ENCODE peak calls at places on chromosomes 4 and X, in four cellular contexts. W, L, K and U are unnamed samples.

GRCh38 chr4:71209161-71209560 is 129.7 kb upstream of the SLC4A4 start:
- DNase-seq in W (no peak), L (no peak), K (no peak), U (no peak)

GRCh38 chrX:2583194-2584162 is 82.7 kb upstream of the DHRSX start:
- DNase-seq in W (no peak), L (peak; percentile 42), K (peak; percentile 35), U (no peak)

GRCh38 chr4:168101026-168101425 is 8.7 kb downstream of the ANXA10 start:
- DNase-seq in W (no peak), L (no peak), K (no peak), U (no peak)

GRCh38 chr4:4418676-4419370 is 31.9 kb downstream of the NSG1 start:
- DNase-seq in W (no peak), L (no peak), K (no peak), U (no peak)

GRCh38 chr4:122921300-122921699 is 1.1 kb downstream of the NUDT6 start:
- DNase-seq in W (no peak), L (no peak), K (no peak), U (no peak)

GRCh38 chr4:62948108-62948507 is 1461.1 kb downstream of the TECRL start:
- DNase-seq in W (peak; percentile 6), L (no peak), K (no peak), U (no peak)

GRCh38 chrX:119417376-119417775 is 18.2 kb downstream of the SLC25A43 start:
- DNase-seq in W (no peak), L (no peak), K (no peak), U (no peak)

GRCh38 chrX:69318651-69319305 is 153.5 kb upstream of the PJA1 start:
- DNase-seq in W (no peak), L (no peak), K (no peak), U (no peak)

GRCh38 chrX:15913161-15913560 is 58.5 kb upstream of the AP1S2 start:
- DNase-seq in W (no peak), L (no peak), K (no peak), U (no peak)

DNA sequence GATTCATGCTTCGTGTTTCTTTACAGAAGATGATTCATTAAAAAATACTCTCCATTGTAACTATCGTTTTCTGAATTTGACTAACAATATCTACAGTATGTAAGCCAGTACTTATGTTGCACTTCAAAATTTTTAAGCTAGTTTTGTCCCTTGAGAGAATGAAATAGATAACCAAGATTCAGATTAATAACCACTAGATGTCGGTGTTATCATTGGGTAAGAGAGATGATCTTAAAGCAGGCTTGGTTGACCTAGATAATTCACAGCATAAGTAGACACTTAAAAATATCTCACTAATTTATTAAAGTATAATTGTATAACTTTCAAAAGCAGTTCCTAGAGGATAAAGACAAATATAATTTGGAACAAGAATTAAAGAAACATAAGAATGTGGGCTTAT is 430.9 kb downstream of the C4orf33 start:
- DNase-seq in W (peak; percentile 37), L (peak; percentile 31), K (no peak), U (peak; percentile 1)
- TF ChIP-seq CTCF in W (peak; percentile 50), L (peak; percentile 54), K (peak; percentile 36), U (peak; percentile 31)

DNA sequence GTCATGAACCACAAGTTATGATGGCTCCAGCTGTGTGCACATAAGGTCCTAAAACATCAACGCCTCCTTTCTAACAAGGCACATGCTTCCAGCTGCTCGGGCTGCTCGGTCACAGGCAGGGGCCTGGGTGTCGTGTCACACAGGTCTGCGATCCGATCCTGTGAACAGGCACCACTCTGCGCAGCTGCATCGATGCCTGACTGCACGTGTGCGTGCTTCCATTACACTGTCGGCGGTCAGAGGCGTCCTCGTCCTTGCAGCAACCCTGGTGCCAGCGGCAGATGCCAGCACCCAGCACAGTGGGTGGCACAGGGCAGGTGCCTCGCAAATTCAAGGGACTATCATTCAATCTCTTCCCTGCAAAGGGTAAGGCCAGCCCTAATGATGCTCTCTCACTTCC is 23.9 kb downstream of the ZFYVE28 start:
- DNase-seq in W (no peak), L (no peak), K (no peak), U (no peak)
- TF ChIP-seq EZH2phosphoT487 in W (no peak), L (no peak), K (no peak), U (no peak)

DNA sequence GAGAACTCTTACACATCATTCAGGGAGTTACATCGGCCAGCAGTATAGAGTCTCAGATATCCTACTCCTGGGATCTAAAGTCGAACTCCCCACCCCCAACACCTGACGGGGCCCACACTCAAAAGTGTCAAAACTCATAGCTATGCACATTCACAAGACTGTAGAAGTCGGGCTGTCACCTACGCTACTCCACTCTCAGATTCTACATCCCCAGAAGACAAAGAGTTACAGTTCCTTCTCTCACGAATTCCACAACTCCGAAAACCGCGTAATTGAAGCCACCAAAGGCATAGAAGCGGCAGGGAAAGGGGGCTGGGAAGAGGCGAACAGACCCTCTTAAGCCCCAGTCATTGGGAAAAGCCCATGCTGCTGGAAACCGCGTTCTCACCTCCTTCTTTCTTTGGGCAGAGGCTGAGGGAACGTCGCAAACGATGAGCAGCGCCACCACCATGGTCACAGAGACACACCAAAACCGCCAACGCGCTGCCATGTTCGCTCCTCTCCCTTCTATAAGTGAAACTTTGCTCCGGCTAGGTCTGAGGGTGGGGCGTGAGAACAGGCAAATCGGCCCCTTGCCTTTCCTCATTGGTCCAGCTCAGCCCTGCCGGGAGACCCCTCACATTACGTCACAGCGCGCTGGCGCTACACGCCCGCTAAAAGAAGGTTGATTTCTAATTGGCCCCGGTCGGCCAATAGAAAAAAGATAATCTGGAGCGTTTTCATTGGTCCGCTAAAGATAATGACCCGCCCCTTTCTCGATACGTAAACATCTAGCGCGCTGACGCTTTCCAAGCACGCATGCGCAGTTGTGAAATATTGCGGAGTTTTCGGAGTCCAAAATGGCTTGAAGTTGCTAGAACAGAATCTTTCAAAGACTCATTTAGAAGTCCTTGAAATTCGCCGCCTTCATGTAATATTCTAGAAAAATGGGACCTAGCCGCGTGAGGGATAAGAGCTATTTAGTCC is at the start of gene MAGT1:
- DNase-seq in W (peak; percentile 98), L (peak; percentile 95), K (peak; percentile 96), U (peak; percentile 95)
- H2AFZ ChIP-seq in W (peak within 1 kb of the TSS; percentile 92), L (no peak within 1 kb of the TSS), K (peak within 1 kb of the TSS; percentile 89), U (peak within 1 kb of the TSS; percentile 69)

GRCh38 chr4:42480774-42481173 is 83.5 kb downstream of the SHISA3 start:
- DNase-seq in W (no peak), L (no peak), K (no peak), U (no peak)
- TF ChIP-seq CTCF in W (no peak), L (no peak), K (no peak), U (no peak)

GRCh38 chrX:56803849-56804681 is 75.0 kb downstream of the NBDY start:
- DNase-seq in W (no peak), L (no peak), K (no peak), U (no peak)
- TF ChIP-seq EZH2phosphoT487 in W (no peak), L (no peak), K (no peak), U (no peak)

GRCh38 chr4:133146192-133146573 is 2.9 kb upstream of the PCDH10 start:
- DNase-seq in W (no peak), L (no peak), K (no peak), U (no peak)
- H2AFZ ChIP-seq in W (peak overlapping the region; percentile 98), L (peak overlapping the region; percentile 91), K (no peak overlapping the region), U (no peak overlapping the region)

DNA sequence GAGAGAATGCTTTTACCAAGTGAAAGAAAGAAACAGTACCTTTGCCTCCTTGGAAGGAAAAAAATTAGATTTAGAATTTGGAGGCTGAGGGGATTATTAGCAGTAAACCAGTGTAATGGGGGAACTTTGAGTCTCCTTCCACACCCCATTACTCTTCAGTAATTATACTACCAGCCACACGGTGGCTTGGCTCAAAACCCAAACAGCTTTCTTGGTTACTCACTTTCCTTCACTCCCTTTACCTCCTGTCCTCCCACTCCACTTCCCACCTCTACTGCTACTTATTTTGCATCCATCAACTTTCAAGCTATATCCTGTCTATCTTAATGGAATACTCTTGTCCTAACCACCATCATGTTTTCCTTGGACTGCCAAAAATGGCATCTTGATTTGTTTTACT is 310.6 kb upstream of the AADAT start:
- DNase-seq in W (peak; percentile 19), L (peak; percentile 29), K (peak; percentile 15), U (no peak)
- TF ChIP-seq CTCF in W (peak; percentile 31), L (no peak), K (peak; percentile 20), U (no peak)